ENCODE peak calls at places on chromosome 18, in nine cellular contexts. L, Z, K, A, V, Y, H, T and G are unnamed samples.
A peak's percentile ranks its signal among the peaks of the same experiment; 100 is the strongest.

GRCh38 chr18:55416791-55417190 is 171.2 kb downstream of the TCF4 start:
- DNase-seq in Z (no peak), T (no peak), A (no peak), Y (no peak), H (no peak), L (no peak), V (no peak), K (no peak), G (no peak)

GRCh38 chr18:46406539-46406932 is 250.5 kb downstream of the LOXHD1 start:
- DNase-seq in A (no peak), Y (no peak), H (no peak), K (no peak), L (no peak), V (no peak), T (no peak), Z (no peak), G (no peak)

GRCh38 chr18:30328839-30329238 is 713.7 kb downstream of the DSC3 start:
- DNase-seq in Y (no peak), H (peak; percentile 1), L (no peak), Z (no peak), T (no peak), V (no peak), K (no peak), A (no peak), G (no peak)

GRCh38 chr18:62751977-62752376 is 36.6 kb downstream of the PHLPP1 start:
- DNase-seq in A (no peak), V (no peak), T (no peak), L (no peak), K (no peak), Z (no peak), Y (no peak), H (no peak), G (no peak)

GRCh38 chr18:9535430-9535972 is 60.2 kb downstream of the RALBP1 start:
- DNase-seq in Y (no peak), V (no peak), K (no peak), H (peak; percentile 98), T (no peak), A (no peak), Z (no peak), L (no peak), G (no peak)

GRCh38 chr18:26708814-26709717 is 156.4 kb downstream of the AQP4 start:
- DNase-seq in Y (no peak), H (no peak), L (no peak), A (no peak), Z (no peak), K (no peak), V (no peak), T (no peak), G (no peak)

GRCh38 chr18:58670561-58671121 is 624 bp upstream of the MALT1 start:
- DNase-seq in A (no peak), K (no peak), Y (no peak), H (peak; percentile 41), Z (no peak), L (no peak), T (no peak), V (peak; percentile 29), G (no peak)

GRCh38 chr18:31061945-31062344 is 19.4 kb upstream of the DSC3 start:
- DNase-seq in K (no peak), V (no peak), A (no peak), H (no peak), Z (no peak), L (no peak), Y (no peak), T (no peak), G (no peak)

GRCh38 chr18:46953195-46953594 is 35.8 kb downstream of the KATNAL2 start:
- DNase-seq in V (no peak), H (no peak), Z (no peak), L (no peak), T (no peak), K (no peak), A (no peak), Y (no peak), G (no peak)

GRCh38 chr18:55534547-55534946 is 53.4 kb downstream of the TCF4 start:
- DNase-seq in A (no peak), H (peak; percentile 51), Y (no peak), K (no peak), V (no peak), Z (no peak), L (no peak), T (no peak), G (no peak)

GRCh38 chr18:47260138-47260923 is 8.9 kb upstream of the SKOR2 start:
- DNase-seq in A (no peak), K (peak; percentile 21), H (peak; percentile 38), Z (no peak), T (peak; percentile 55), Y (no peak), V (no peak), L (no peak), G (peak; percentile 88)